ENCODE peak calls at places on chromosomes 7 and 10, in four cellular contexts. O is GM12892, B is GM03348, X is heart right ventricle. A is an unnamed sample.

GRCh38 chr7:123681561-123681960 is 25.9 kb downstream of the LMOD2 start:
- DNase-seq in X (no peak), O (no peak), B (no peak), A (no peak)

GRCh38 chr10:90592903-90593302 is 264.9 kb downstream of the HTR7 start:
- DNase-seq in B (no peak), X (peak; percentile 24), O (no peak), A (peak; percentile 41)

GRCh38 chr10:99224766-99225165 is 10.9 kb downstream of the HPSE2 start:
- DNase-seq in B (no peak), X (no peak), O (no peak), A (no peak)

GRCh38 chr10:91124016-91124415 is 96.4 kb upstream of the PCGF5 start:
- DNase-seq in X (no peak), O (no peak), B (no peak), A (no peak)

GRCh38 chr10:58518775-58519174 is 6.1 kb downstream of the BICC1 start:
- DNase-seq in B (no peak), O (no peak), X (no peak), A (no peak)

GRCh38 chr10:12644380-12645144 is 295.2 kb downstream of the CAMK1D start:
- DNase-seq in B (no peak), X (no peak), O (no peak), A (no peak)

GRCh38 chr10:1050555-1050954 is 1.6 kb upstream of the IDI1 start:
- DNase-seq in O (no peak), B (no peak), X (no peak), A (no peak)

GRCh38 chr10:133520193-133520738 is 6.9 kb upstream of the CYP2E1 start:
- DNase-seq in O (peak; percentile 78), B (peak; percentile 95), X (peak; percentile 64), A (peak; percentile 97)

GRCh38 chr7:28409716-28410627 is 2.3 kb upstream of the CREB5 start:
- DNase-seq in B (peak; percentile 64), O (no peak), X (peak; percentile 50), A (peak; percentile 83)

GRCh38 chr10:88172159-88172558 is 308.7 kb downstream of the PTEN start:
- DNase-seq in O (no peak), X (no peak), B (no peak), A (no peak)